ENCODE peak calls at places on chromosomes 7 and 10, in six cellular contexts. I is HFF-Myc; P is NCI-H1694 treated with DMSO at 0.1 percent for 48 hours; V is stimulated activated CD4-positive, alpha-beta T cell treated with anti-CD3 and anti-CD28 coated beads, Interleukin-12 subunit alpha, Interleukin-12 subunit beta, amount 100 ng/mL, for 4 hours; G is T follicular helper cell; D is H9. M is an unnamed sample.

GRCh38 chr10:16809074-16809718 is 8.0 kb downstream of the RSU1 start:
- DNase-seq in G (peak; percentile 11), P (no peak), I (no peak), D (peak; percentile 63), V (peak; percentile 57), M (peak; percentile 32)

GRCh38 chr10:103917326-103918052 is 495 bp downstream of the STN1 start:
- DNase-seq in G (no peak), I (no peak), D (peak; percentile 42), V (no peak), P (no peak), M (no peak)

GRCh38 chr7:36972140-36972518 is 247.8 kb upstream of the AOAH start:
- DNase-seq in P (no peak), V (no peak), G (no peak), I (no peak), D (no peak), M (no peak)

GRCh38 chr10:6498771-6499170 is 81.3 kb downstream of the PRKCQ start:
- DNase-seq in D (no peak), G (peak; percentile 39), I (no peak), V (no peak), P (no peak), M (no peak)

GRCh38 chr10:132547421-132547861 is 9.9 kb downstream of the INPP5A start:
- DNase-seq in V (no peak), G (no peak), P (no peak), D (no peak), I (no peak), M (no peak)

GRCh38 chr10:22593644-22594043 is 120.7 kb downstream of the PIP4K2A start:
- DNase-seq in V (no peak), D (no peak), I (no peak), P (no peak), G (no peak), M (no peak)

GRCh38 chr10:107409517-107409916 is 245.0 kb upstream of the SORCS1 start:
- DNase-seq in D (no peak), P (peak; percentile 33), V (no peak), G (no peak), I (no peak), M (no peak)

GRCh38 chr10:79248341-79248931 is 98.8 kb upstream of the PPIF start:
- DNase-seq in G (no peak), V (no peak), P (no peak), D (no peak), I (no peak), M (peak; percentile 84)

GRCh38 chr10:102814456-102814871 is 22.7 kb downstream of the CYP17A1 start:
- DNase-seq in D (no peak), V (no peak), I (no peak), G (no peak), P (no peak), M (peak; percentile 47)

GRCh38 chr10:36224431-36224985 is 582.4 kb upstream of the FZD8 start:
- DNase-seq in D (no peak), P (no peak), V (no peak), G (no peak), I (no peak), M (no peak)

GRCh38 chr10:126374435-126374834 is 13.8 kb downstream of the ADAM12 start:
- DNase-seq in P (no peak), D (no peak), I (no peak), V (no peak), G (no peak), M (no peak)

GRCh38 chr7:23712368-23713284 is 2.6 kb downstream of the STK31 start:
- DNase-seq in D (no peak), P (peak; percentile 73), G (no peak), I (peak; percentile 19), V (no peak), M (peak; percentile 29)

GRCh38 chr7:128221929-128222403 is 19.1 kb upstream of the LEP start:
- DNase-seq in G (no peak), V (no peak), P (no peak), I (peak; percentile 31), D (no peak), M (no peak)

GRCh38 chr7:99224263-99224947 is 16.5 kb upstream of the KPNA7 start:
- DNase-seq in P (no peak), I (no peak), D (no peak), V (no peak), G (no peak), M (no peak)

GRCh38 chr7:129089521-129090212 is 34.8 kb upstream of the TNPO3 start:
- DNase-seq in V (no peak), D (no peak), P (no peak), I (no peak), G (no peak), M (no peak)

GRCh38 chr10:73110345-73110849 is at the start of gene NUDT13:
- DNase-seq in P (peak; percentile 46), V (peak; percentile 22), D (peak; percentile 81), I (no peak), G (peak; percentile 40), M (peak; percentile 60)

GRCh38 chr7:102985176-102985783 is 72.5 kb downstream of the LRRC17 start:
- DNase-seq in P (no peak), V (no peak), G (no peak), D (no peak), I (no peak), M (no peak)

GRCh38 chr10:113788604-113789083 is 37.2 kb downstream of the PLEKHS1 start:
- DNase-seq in P (peak; percentile 60), D (no peak), V (no peak), G (no peak), I (peak; percentile 92), M (peak; percentile 69)

GRCh38 chr10:5981529-5981928 is 4.2 kb upstream of the IL15RA start:
- DNase-seq in D (no peak), P (no peak), V (no peak), G (no peak), I (no peak), M (no peak)

GRCh38 chr7:43721193-43721806 is 8.0 kb downstream of the COA1 start:
- DNase-seq in G (no peak), V (no peak), I (peak; percentile 30), P (peak; percentile 64), D (no peak), M (peak; percentile 26)

GRCh38 chr10:79406683-79407396 is 38.6 kb downstream of the ZCCHC24 start:
- DNase-seq in V (no peak), D (no peak), G (no peak), I (no peak), P (no peak), M (no peak)

GRCh38 chr10:110522365-110522988 is 24.8 kb downstream of the DUSP5 start:
- DNase-seq in P (no peak), V (no peak), D (no peak), G (no peak), I (no peak), M (no peak)

GRCh38 chr10:100122780-100123179 is 41.1 kb upstream of the CPN1 start:
- DNase-seq in P (no peak), I (no peak), V (no peak), G (no peak), D (no peak), M (no peak)

GRCh38 chr10:118216071-118216470 is 126.1 kb downstream of the FAM204A start:
- DNase-seq in V (no peak), P (no peak), D (no peak), G (no peak), I (no peak), M (no peak)

M was measured in smooth muscle cell of the brain vasculature.